ENCODE peak calls at places on chromosomes 7 and 10, in seven cellular contexts. A is HTR-8/SVneo; S is tibial artery; X is amygdala; W is stimulated activated CD8-positive, alpha-beta memory T cell treated with anti-CD3 and anti-CD28 coated beads, Interleukin-2, amount 100 ng/mL, for 1 hour; R is activated T-cell treated with anti-CD3 and anti-CD28 coated beads for 1 hour; P is NCI-H1092 treated with DMSO at 0.1 percent for 48 hours. L is an unnamed sample.

GRCh38 chr10:92846-93245 is 42.4 kb upstream of the ZMYND11 start:
- DNase-seq in A (no peak), S (no peak), X (no peak), W (no peak), R (no peak), P (no peak), L (no peak)

GRCh38 chr7:33764752-33765451 is 140.4 kb upstream of the BMPER start:
- DNase-seq in A (no peak), S (no peak), X (no peak), W (no peak), R (no peak), P (no peak), L (peak)

GRCh38 chr10:123904834-123905409 is 13.3 kb upstream of the CPXM2 start:
- DNase-seq in A (no peak), S (no peak), X (no peak), W (no peak), R (no peak), P (no peak), L (no peak)

GRCh38 chr7:18667466-18667865 is 171.9 kb downstream of the HDAC9 start:
- DNase-seq in A (peak), S (no peak), X (no peak), W (no peak), R (no peak), P (no peak), L (peak)

GRCh38 chr10:78905940-78906308 is 162.8 kb upstream of the ZMIZ1 start:
- DNase-seq in A (no peak), S (no peak), X (no peak), W (no peak), R (no peak), P (peak), L (no peak)

GRCh38 chr10:89419548-89419947 is 5.2 kb downstream of the IFIT5 start:
- DNase-seq in A (no peak), S (no peak), X (no peak), W (no peak), R (no peak), P (no peak), L (no peak)

GRCh38 chr10:84401838-84402611 is 73.6 kb downstream of the CCSER2 start:
- DNase-seq in A (no peak), S (no peak), X (no peak), W (no peak), R (no peak), P (no peak), L (no peak)

GRCh38 chr7:127900116-127900515 is 131.1 kb downstream of the LRRC4 start:
- DNase-seq in A (no peak), S (no peak), X (no peak), W (no peak), R (no peak), P (no peak), L (no peak)

GRCh38 chr7:124497209-124497608 is 268.4 kb downstream of the GPR37 start:
- DNase-seq in A (no peak), S (no peak), X (no peak), W (no peak), R (no peak), P (peak), L (no peak)

GRCh38 chr7:148927141-148927540 is 43.0 kb upstream of the EZH2 start:
- DNase-seq in A (no peak), S (no peak), X (no peak), W (no peak), R (no peak), P (no peak), L (no peak)

L was measured in Daoy.